ENCODE peak calls at places on chromosomes 2 and 18, in ten cellular contexts. M, F, I, L, A, D, X, E, J and T are unnamed samples. For H3K36me3, the result is how much of the 10 kb centered on the place peaks cover.

GRCh38 chr2:147600646-147601045 is 244.2 kb upstream of the ACVR2A start:
- DNase-seq in M (no peak), F (no peak), I (no peak), L (no peak), A (no peak), D (no peak), X (no peak), E (no peak), J (no peak), T (no peak)

GRCh38 chr18:9290171-9290570 is 44.4 kb upstream of the TWSG1 start:
- DNase-seq in M (peak), F (no peak), I (peak), L (no peak), A (no peak), D (no peak), X (no peak), E (no peak), J (no peak), T (no peak)

GRCh38 chr2:235050992-235051351 is 99.2 kb downstream of the SH3BP4 start:
- DNase-seq in M (peak), F (peak), I (peak), L (peak), A (peak), D (peak), X (peak), E (peak), J (peak), T (peak)

GRCh38 chr2:189327879-189328351 is 113.4 kb upstream of the WDR75 start:
- DNase-seq in M (peak), F (no peak), I (peak), L (no peak), A (no peak), D (no peak), X (no peak), E (no peak), J (no peak), T (no peak)

GRCh38 chr2:9753276-9753600 is 90.0 kb upstream of the TAF1B start:
- DNase-seq in M (peak), F (peak), I (peak), L (no peak), A (no peak), D (peak), X (no peak), E (no peak), J (no peak), T (no peak)

GRCh38 chr18:10901329-10901728 is 248.0 kb downstream of the PIEZO2 start:
- DNase-seq in M (no peak), F (no peak), I (no peak), L (no peak), A (no peak), D (no peak), X (no peak), E (no peak), J (no peak), T (no peak)

GRCh38 chr2:136171223-136171622 is 53.3 kb upstream of the CXCR4 start:
- DNase-seq in M (no peak), F (peak), I (no peak), L (no peak), A (no peak), D (no peak), X (no peak), E (no peak), J (no peak), T (no peak)

GRCh38 chr18:63307555-63308200 is 11.9 kb downstream of the BCL2 start:
- DNase-seq in M (no peak), F (no peak), I (peak), L (no peak), A (no peak), D (no peak), X (peak), E (no peak), J (no peak), T (no peak)

GRCh38 chr18:79404567-79404910 is 8.8 kb downstream of the NFATC1 start:
- DNase-seq in M (no peak), F (no peak), I (no peak), L (peak), A (peak), D (no peak), X (no peak), E (no peak), J (no peak), T (peak)

GRCh38 chr18:79406708-79407107 is 11.0 kb downstream of the NFATC1 start:
- DNase-seq in M (no peak), F (no peak), I (no peak), L (peak), A (peak), D (no peak), X (no peak), E (no peak), J (no peak), T (no peak)

GRCh38 chr18:79403723-79404566 is 8.2 kb downstream of the NFATC1 start:
- DNase-seq in M (no peak), F (no peak), I (no peak), L (peak), A (no peak), D (no peak), X (no peak), E (no peak), J (no peak), T (no peak)

GRCh38 chr18:79405019-79405780 is 9.5 kb downstream of the NFATC1 start:
- DNase-seq in M (no peak), F (no peak), I (no peak), L (peak), A (peak), D (no peak), X (no peak), E (no peak), J (no peak), T (no peak)

DNA sequence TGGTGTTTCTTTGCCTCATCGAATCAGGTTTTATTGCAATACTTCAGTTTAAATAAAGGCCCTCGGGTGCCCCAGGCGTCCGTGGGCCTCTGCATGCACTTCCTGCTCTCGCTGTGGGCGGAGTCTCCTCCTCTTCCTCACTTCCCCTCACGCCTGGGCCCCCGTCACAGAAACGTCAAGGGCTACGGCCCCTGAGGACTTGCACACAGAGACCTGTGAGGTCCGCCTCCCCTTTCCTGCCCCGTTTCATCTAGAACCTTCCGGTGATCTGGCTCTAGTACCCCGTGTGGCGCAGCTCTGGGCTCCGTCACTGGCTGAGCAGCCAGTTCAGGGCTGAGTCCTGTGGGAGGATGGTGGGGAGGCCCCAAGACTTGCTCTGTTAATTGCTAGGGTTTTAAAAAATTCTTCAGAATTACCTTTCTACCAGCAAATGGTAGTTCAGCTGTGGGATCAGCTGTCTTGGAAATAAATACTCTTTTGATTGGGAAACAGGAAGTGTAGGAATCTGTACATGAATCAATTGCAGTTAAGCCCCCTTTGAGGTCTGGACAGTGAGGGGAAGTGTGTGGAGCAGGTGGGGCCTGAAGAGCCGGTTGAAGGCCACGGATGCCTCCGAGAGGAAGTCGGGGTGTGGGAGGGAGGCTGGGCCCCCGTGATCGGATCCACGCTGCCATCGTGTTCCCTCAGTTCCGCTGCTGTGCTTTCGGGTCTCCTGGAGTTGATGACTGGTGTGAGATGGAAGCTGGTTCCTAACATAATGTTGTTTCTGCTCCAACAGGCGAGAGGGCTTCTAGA is 10.2 kb downstream of the NFATC1 start:
- DNase-seq in M (no peak), F (peak), I (no peak), L (peak), A (peak), D (peak), X (no peak), E (no peak), J (no peak), T (peak)
- H3K36me3 ChIP-seq in M (under half), F (under half), I (under half), L (under half), A (under half), D (under half), X (under half), E (under half), J (under half), T (under half)

GRCh38 chr2:218865999-218866398 is 6.4 kb downstream of the WNT6 start:
- DNase-seq in M (no peak), F (no peak), I (no peak), L (no peak), A (no peak), D (no peak), X (no peak), E (no peak), J (no peak), T (no peak)
- TF ChIP-seq CTCF in M (no peak), F (peak), I (no peak), L (no peak), A (no peak), D (no peak), X (no peak), E (no peak), J (no peak), T (no peak)

DNA sequence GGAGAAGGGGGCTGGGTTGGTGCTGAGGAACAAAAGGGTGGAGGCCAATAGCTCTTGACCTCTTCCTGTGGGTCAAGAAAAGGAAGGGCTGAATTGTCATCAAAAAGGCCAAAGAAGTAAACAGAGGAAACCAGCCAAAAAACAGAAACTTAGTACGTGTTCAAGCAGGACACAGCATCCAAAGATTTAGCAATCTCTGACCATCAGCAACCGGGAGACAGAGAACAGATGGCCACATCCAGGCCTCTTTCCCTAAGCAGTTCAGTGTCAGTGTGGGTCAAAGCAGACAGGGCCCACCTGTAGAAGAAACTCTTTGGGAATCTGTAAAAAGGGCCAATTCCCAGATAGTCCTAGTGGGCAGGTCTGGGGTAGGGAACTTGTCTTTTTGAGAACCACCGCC is 2.8 kb downstream of the DNPEP start:
- DNase-seq in M (no peak), F (no peak), I (peak), L (no peak), A (no peak), D (no peak), X (no peak), E (no peak), J (no peak), T (no peak)
- H3K27ac ChIP-seq in M (peak), F (no peak), I (no peak), L (no peak), A (no peak), D (no peak), X (no peak), E (peak), J (no peak), T (no peak)

DNA sequence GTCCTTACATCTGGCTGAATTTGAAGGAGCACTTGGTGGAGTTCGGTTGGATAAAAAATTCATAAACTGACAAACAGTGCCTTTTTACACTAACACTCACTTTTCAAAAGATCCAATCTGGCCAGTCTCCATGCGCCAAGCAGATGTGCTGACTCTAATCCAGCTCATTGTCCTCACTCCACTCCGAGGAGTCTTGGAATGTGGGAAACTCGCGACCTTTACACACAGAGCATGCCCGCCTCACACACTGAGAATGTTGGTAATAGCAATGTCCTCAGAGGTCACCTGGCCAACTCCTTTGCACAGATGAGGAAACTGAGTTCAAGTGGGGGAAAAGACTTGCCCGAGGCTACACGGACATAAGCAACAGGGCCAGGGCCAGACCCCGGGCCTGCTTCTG is 66.8 kb downstream of the XDH start:
- DNase-seq in M (peak), F (no peak), I (peak), L (no peak), A (no peak), D (no peak), X (no peak), E (no peak), J (no peak), T (peak)
- H3K36me3 ChIP-seq in M (under half), F (under half), I (under half), L (under half), A (under half), D (under half), X (under half), E (under half), J (under half), T (under half)

DNA sequence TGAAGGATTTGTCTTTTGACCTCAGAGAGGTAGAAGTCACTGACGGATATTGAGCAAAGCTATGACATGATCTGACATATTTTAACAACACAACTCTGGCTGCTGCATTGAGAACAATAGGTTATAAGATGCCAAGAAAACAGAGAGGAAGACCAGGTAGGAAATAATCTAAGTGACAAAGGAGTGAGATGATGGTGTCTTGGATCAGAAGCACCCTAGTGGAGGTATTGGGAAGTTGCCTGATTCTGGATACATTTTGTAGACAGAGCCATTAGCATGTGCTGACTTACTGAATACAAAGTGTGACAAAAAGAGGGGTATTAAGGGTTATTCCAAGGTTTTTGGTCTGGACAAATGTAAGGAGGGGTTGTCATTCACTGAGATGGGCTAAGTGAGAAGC is 1438.1 kb downstream of the DPP10 start:
- DNase-seq in M (no peak), F (no peak), I (no peak), L (no peak), A (no peak), D (no peak), X (peak), E (no peak), J (no peak), T (no peak)
- TF ChIP-seq CTCF in M (no peak), F (peak), I (no peak), L (no peak), A (no peak), D (no peak), X (no peak), E (no peak), J (no peak), T (no peak)

GRCh38 chr18:70329076-70329475 is 40.2 kb downstream of the SOCS6 start:
- DNase-seq in M (no peak), F (no peak), I (no peak), L (no peak), A (no peak), D (no peak), X (no peak), E (no peak), J (no peak), T (no peak)

GRCh38 chr18:70332694-70333093 is 43.8 kb downstream of the SOCS6 start:
- DNase-seq in M (peak), F (no peak), I (peak), L (no peak), A (no peak), D (no peak), X (no peak), E (no peak), J (no peak), T (no peak)

GRCh38 chr18:70331456-70332097 is 42.7 kb downstream of the SOCS6 start:
- DNase-seq in M (no peak), F (no peak), I (no peak), L (no peak), A (no peak), D (no peak), X (no peak), E (no peak), J (no peak), T (no peak)

GRCh38 chr18:70333316-70333715 is 44.5 kb downstream of the SOCS6 start:
- DNase-seq in M (no peak), F (no peak), I (no peak), L (no peak), A (no peak), D (no peak), X (no peak), E (no peak), J (no peak), T (no peak)

GRCh38 chr18:70330887-70331286 is 42.0 kb downstream of the SOCS6 start:
- DNase-seq in M (no peak), F (no peak), I (no peak), L (no peak), A (no peak), D (no peak), X (no peak), E (no peak), J (no peak), T (no peak)
- H3K27ac ChIP-seq in M (no peak), F (no peak), I (no peak), L (no peak), A (no peak), D (no peak), X (no peak), E (no peak), J (no peak), T (no peak)

GRCh38 chr18:2602844-2603243 is 31.5 kb downstream of the NDC80 start:
- DNase-seq in M (no peak), F (no peak), I (no peak), L (no peak), A (no peak), D (no peak), X (no peak), E (no peak), J (no peak), T (no peak)

GRCh38 chr18:2610549-2610948 is 39.2 kb downstream of the NDC80 start:
- DNase-seq in M (no peak), F (no peak), I (no peak), L (no peak), A (no peak), D (no peak), X (no peak), E (no peak), J (no peak), T (no peak)

GRCh38 chr18:2609604-2610003 is 38.2 kb downstream of the NDC80 start:
- DNase-seq in M (no peak), F (no peak), I (no peak), L (no peak), A (no peak), D (no peak), X (no peak), E (no peak), J (no peak), T (no peak)

GRCh38 chr18:2606335-2606734 is 35.0 kb downstream of the NDC80 start:
- DNase-seq in M (no peak), F (no peak), I (no peak), L (no peak), A (no peak), D (no peak), X (no peak), E (no peak), J (no peak), T (no peak)
- H3K36me3 ChIP-seq in M (under half), F (half or more), I (under half), L (under half), A (under half), D (under half), X (under half), E (under half), J (under half), T (under half)

DNA sequence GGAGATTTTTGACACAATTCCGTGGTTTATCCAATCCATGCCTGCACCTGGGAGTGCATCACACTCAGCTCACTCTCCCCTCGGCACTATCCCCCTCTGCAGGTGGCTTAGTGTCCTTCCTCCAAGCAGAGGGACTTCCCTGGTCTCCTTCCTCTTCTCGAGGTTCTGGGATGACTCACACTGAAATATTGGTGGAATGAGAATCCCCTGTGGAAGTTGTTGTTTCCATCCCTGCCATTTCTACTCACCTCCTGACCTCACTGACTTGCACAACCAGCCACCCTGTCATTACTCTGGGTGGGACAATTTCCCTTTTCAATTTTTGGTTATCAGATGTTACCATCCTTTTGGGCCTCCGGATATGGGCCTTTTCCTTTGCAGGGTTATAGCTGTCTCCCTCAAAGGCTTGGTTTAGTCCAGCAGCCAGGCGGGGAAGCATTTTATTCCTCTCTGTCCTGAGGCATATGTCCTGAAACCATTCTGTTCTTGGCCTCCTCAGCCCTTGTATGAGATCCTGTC is 59.9 kb downstream of the PTPRM start:
- DNase-seq in M (peak), F (no peak), I (peak), L (no peak), A (no peak), D (no peak), X (no peak), E (no peak), J (peak), T (no peak)
- TF ChIP-seq CTCF in M (peak), F (no peak), I (peak), L (no peak), A (no peak), D (no peak), X (no peak), E (no peak), J (no peak), T (no peak)

GRCh38 chr2:222452422-222452950 is 28.1 kb downstream of the SGPP2 start:
- DNase-seq in M (no peak), F (no peak), I (no peak), L (no peak), A (no peak), D (no peak), X (no peak), E (peak), J (no peak), T (peak)
- H3K27ac ChIP-seq in M (no peak), F (no peak), I (no peak), L (no peak), A (no peak), D (no peak), X (no peak), E (no peak), J (no peak), T (no peak)

GRCh38 chr2:97733341-97734035 is 20.1 kb downstream of the ZAP70 start:
- DNase-seq in M (no peak), F (no peak), I (no peak), L (no peak), A (no peak), D (no peak), X (no peak), E (no peak), J (no peak), T (no peak)
- H3K36me3 ChIP-seq in M (under half), F (under half), I (under half), L (under half), A (under half), D (under half), X (under half), E (under half), J (under half), T (under half)